ENCODE peak calls at places on chromosomes 6 and 20, in ten cellular contexts. A, J, Q, E, P, G, U, X, K and B are unnamed samples. For H3K4me1, the result is how much of the 10 kb centered on the place peaks cover.

GRCh38 chr20:31593221-31594001 is 11.7 kb upstream of the ID1 start:
- DNase-seq in A (peak), Q (peak), X (no peak), K (no peak), E (peak), G (peak), U (peak), J (no peak), P (no peak), B (no peak)

GRCh38 chr6:147716434-147716833 is 207.9 kb downstream of the SAMD5 start:
- DNase-seq in Q (no peak), G (no peak), U (no peak), X (no peak), K (no peak), A (no peak), P (no peak), E (no peak), J (no peak), B (no peak)

GRCh38 chr20:38434310-38434741 is 802 bp downstream of the SNHG17 start:
- DNase-seq in P (peak), A (peak), U (no peak), J (peak), Q (no peak), E (no peak), K (peak), G (no peak), X (no peak), B (peak)

GRCh38 chr20:5095454-5095853 is 24.3 kb downstream of the PCNA start:
- DNase-seq in E (no peak), J (no peak), U (no peak), K (no peak), X (no peak), G (no peak), P (no peak), A (no peak), Q (no peak), B (no peak)

GRCh38 chr6:158381214-158381613 is 68.9 kb downstream of the TULP4 start:
- DNase-seq in P (no peak), X (no peak), K (no peak), G (no peak), U (no peak), E (no peak), A (no peak), Q (no peak), J (no peak), B (no peak)

GRCh38 chr6:134247854-134248580 is 69.9 kb downstream of the SGK1 start:
- DNase-seq in E (no peak), K (no peak), G (no peak), J (no peak), X (no peak), U (no peak), Q (no peak), A (no peak), P (no peak), B (no peak)

GRCh38 chr6:82492134-82492533 is 128.5 kb downstream of the TPBG start:
- DNase-seq in G (no peak), K (no peak), X (no peak), J (no peak), A (no peak), U (no peak), Q (no peak), P (no peak), E (no peak), B (no peak)

GRCh38 chr6:19851273-19852089 is 14.3 kb downstream of the ID4 start:
- DNase-seq in Q (peak), A (no peak), P (no peak), K (peak), E (no peak), G (no peak), U (peak), J (no peak), X (peak), B (no peak)

GRCh38 chr6:134347916-134348805 is 30.2 kb upstream of the SGK1 start:
- DNase-seq in Q (no peak), X (no peak), A (no peak), K (no peak), J (peak), G (no peak), P (no peak), U (no peak), E (peak), B (no peak)

GRCh38 chr20:33079267-33079666 is at the start of gene BPIFB4:
- DNase-seq in E (no peak), G (no peak), U (no peak), P (no peak), J (no peak), X (no peak), A (no peak), K (no peak), Q (no peak), B (no peak)

GRCh38 chr6:83917001-83917400 is 57.5 kb downstream of the CYB5R4 start:
- DNase-seq in G (no peak), U (no peak), J (no peak), A (no peak), Q (no peak), E (no peak), K (no peak), P (no peak), X (no peak), B (no peak)

GRCh38 chr6:80341330-80341729 is 234.9 kb downstream of the BCKDHB start:
- DNase-seq in Q (no peak), U (no peak), G (no peak), A (no peak), K (no peak), X (no peak), J (no peak), P (no peak), E (no peak), B (no peak)

GRCh38 chr6:54084234-54084633 is 27.0 kb upstream of the MLIP start:
- DNase-seq in X (no peak), J (no peak), K (no peak), Q (no peak), E (no peak), U (peak), G (no peak), P (no peak), A (no peak), B (no peak)

GRCh38 chr20:41139227-41140093 is 2.1 kb downstream of the PLCG1 start:
- DNase-seq in K (no peak), J (no peak), U (no peak), G (no peak), P (no peak), Q (peak), A (no peak), E (no peak), X (no peak), B (peak)

GRCh38 chr20:11497543-11497942 is 420.1 kb upstream of the BTBD3 start:
- DNase-seq in U (no peak), X (no peak), G (no peak), J (no peak), E (no peak), P (no peak), A (no peak), Q (no peak), K (peak), B (no peak)

GRCh38 chr6:157335829-157336228 is 12.5 kb upstream of the TMEM242 start:
- DNase-seq in G (no peak), J (no peak), X (no peak), K (no peak), Q (no peak), E (no peak), U (no peak), A (no peak), P (no peak), B (no peak)

GRCh38 chr20:15370370-15370769 is 1033.0 kb upstream of the FLRT3 start:
- DNase-seq in E (no peak), A (no peak), K (no peak), G (no peak), P (no peak), U (no peak), J (no peak), Q (no peak), X (no peak), B (no peak)

GRCh38 chr20:3751664-3752385 is 15.7 kb downstream of the ADISSP start:
- DNase-seq in X (no peak), P (peak), E (no peak), J (no peak), G (no peak), A (peak), Q (peak), K (no peak), U (peak), B (peak)

GRCh38 chr6:145643760-145644159 is 91.6 kb downstream of the EPM2A start:
- DNase-seq in Q (no peak), X (no peak), U (no peak), A (no peak), J (no peak), G (no peak), K (no peak), E (no peak), P (no peak), B (no peak)

GRCh38 chr20:3323398-3323797 is 84.1 kb downstream of the DNAAF9 start:
- DNase-seq in A (peak), E (no peak), X (no peak), Q (no peak), U (no peak), K (no peak), J (no peak), P (no peak), G (no peak), B (peak)

GRCh38 chr6:47680056-47680455 is 18.3 kb upstream of the ADGRF4 start:
- DNase-seq in Q (no peak), G (no peak), P (no peak), X (no peak), K (no peak), U (no peak), E (no peak), J (no peak), A (no peak), B (no peak)

GRCh38 chr6:89353702-89354392 is 1.3 kb upstream of the UBE2J1 start:
- DNase-seq in P (no peak), Q (no peak), X (no peak), A (no peak), E (no peak), G (no peak), J (no peak), K (peak), U (no peak), B (no peak)

GRCh38 chr20:59178983-59179595 is 15.5 kb downstream of the ZNF831 start:
- DNase-seq in K (no peak), A (no peak), U (no peak), J (no peak), G (no peak), X (no peak), Q (no peak), P (peak), E (no peak), B (no peak)

GRCh38 chr20:11387189-11387754 is 530.4 kb upstream of the BTBD3 start:
- DNase-seq in X (no peak), E (no peak), G (no peak), U (no peak), P (no peak), K (no peak), J (no peak), A (no peak), Q (no peak), B (no peak)

GRCh38 chr6:137978252-137978896 is 111.3 kb downstream of the TNFAIP3 start:
- DNase-seq in X (no peak), J (no peak), P (no peak), Q (peak), U (peak), A (no peak), G (no peak), E (no peak), K (no peak), B (no peak)

GRCh38 chr6:33206027-33206863 is 1.8 kb downstream of the HSD17B8 start:
- DNase-seq in U (no peak), P (no peak), E (no peak), A (no peak), Q (no peak), G (no peak), X (no peak), K (no peak), J (no peak), B (no peak)

GRCh38 chr20:41172296-41173140 is 35.2 kb downstream of the PLCG1 start:
- DNase-seq in K (no peak), U (peak), X (peak), A (no peak), P (no peak), G (peak), E (peak), Q (peak), J (peak), B (no peak)

GRCh38 chr6:102407886-102408741 is 1014.6 kb downstream of the GRIK2 start:
- DNase-seq in X (no peak), Q (no peak), K (peak), P (no peak), U (no peak), J (no peak), G (no peak), E (no peak), A (no peak), B (no peak)

GRCh38 chr6:80622641-80623040 is 516.2 kb downstream of the BCKDHB start:
- DNase-seq in K (no peak), G (peak), Q (no peak), U (no peak), X (no peak), J (no peak), A (no peak), P (no peak), E (peak), B (no peak)

GRCh38 chr6:138805431-138805830 is 9.5 kb downstream of the ECT2L start:
- DNase-seq in A (no peak), E (no peak), X (no peak), J (no peak), U (no peak), K (peak), G (no peak), P (no peak), Q (no peak), B (no peak)

GRCh38 chr6:49264496-49264895 is 198.6 kb downstream of the MMUT start:
- DNase-seq in P (no peak), U (no peak), E (no peak), G (no peak), A (peak), Q (no peak), K (no peak), J (no peak), X (no peak), B (no peak)

GRCh38 chr6:36386495-36387439 is 702 bp downstream of the ETV7 start:
- DNase-seq in A (no peak), J (peak), X (peak), U (peak), G (no peak), K (peak), P (peak), E (peak), Q (peak), B (no peak)

GRCh38 chr6:165849539-165850430 is 186.7 kb upstream of the PDE10A start:
- DNase-seq in A (no peak), E (no peak), J (no peak), P (no peak), Q (no peak), G (no peak), X (peak), U (no peak), K (no peak), B (no peak)

GRCh38 chr20:4947817-4948559 is 53.3 kb downstream of the SLC23A2 start:
- DNase-seq in X (no peak), K (no peak), Q (no peak), U (no peak), P (no peak), A (no peak), J (no peak), G (no peak), E (no peak), B (no peak)

GRCh38 chr6:11025911-11026635 is 18.0 kb downstream of the ELOVL2 start:
- DNase-seq in J (no peak), P (no peak), Q (no peak), U (no peak), E (no peak), K (no peak), A (no peak), G (no peak), X (no peak), B (no peak)

GRCh38 chr6:7758456-7758855 is 32.6 kb downstream of the BMP6 start:
- DNase-seq in X (no peak), U (peak), J (peak), Q (no peak), E (no peak), A (peak), K (no peak), G (no peak), P (no peak), B (no peak)

GRCh38 chr6:123415844-123416468 is 220.8 kb downstream of the TRDN start:
- DNase-seq in U (peak), A (no peak), K (peak), G (no peak), Q (peak), X (peak), E (peak), J (no peak), P (peak), B (no peak)

GRCh38 chr20:63023836-63024571 is 17.2 kb upstream of the BHLHE23 start:
- DNase-seq in U (no peak), A (peak), Q (no peak), P (no peak), K (no peak), E (no peak), X (no peak), G (peak), J (no peak), B (no peak)

GRCh38 chr6:133041020-133041419 is 200.1 kb upstream of the EYA4 start:
- DNase-seq in U (no peak), J (no peak), K (no peak), G (no peak), A (no peak), X (no peak), E (no peak), Q (no peak), P (no peak), B (no peak)

DNA sequence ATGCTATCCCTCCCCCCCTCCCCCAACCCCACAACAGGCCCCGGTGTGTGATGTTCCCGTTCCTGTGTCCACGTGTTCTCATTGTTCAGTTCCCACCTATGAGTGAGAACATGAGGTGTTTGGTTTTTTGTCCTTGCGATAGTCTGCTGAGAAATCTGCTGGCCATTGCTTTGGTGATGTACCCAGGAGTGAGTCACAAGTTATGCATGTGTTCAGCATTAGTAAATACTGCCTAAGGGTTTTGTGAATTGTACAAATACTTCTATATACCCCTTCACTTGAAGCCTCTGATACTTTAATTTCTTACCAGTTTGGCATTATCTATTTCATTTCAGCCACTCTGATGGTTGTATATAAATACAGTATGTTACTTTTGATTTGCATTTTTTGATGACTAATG is 711.3 kb upstream of the GJE1 start:
- DNase-seq in P (no peak), X (no peak), K (no peak), J (no peak), Q (no peak), U (no peak), E (no peak), A (no peak), G (no peak), B (no peak)
- H3K4me3 ChIP-seq in P (no peak), X (no peak), K (no peak), J (no peak), Q (no peak), U (no peak), E (no peak), A (no peak), G (no peak), B (no peak)

DNA sequence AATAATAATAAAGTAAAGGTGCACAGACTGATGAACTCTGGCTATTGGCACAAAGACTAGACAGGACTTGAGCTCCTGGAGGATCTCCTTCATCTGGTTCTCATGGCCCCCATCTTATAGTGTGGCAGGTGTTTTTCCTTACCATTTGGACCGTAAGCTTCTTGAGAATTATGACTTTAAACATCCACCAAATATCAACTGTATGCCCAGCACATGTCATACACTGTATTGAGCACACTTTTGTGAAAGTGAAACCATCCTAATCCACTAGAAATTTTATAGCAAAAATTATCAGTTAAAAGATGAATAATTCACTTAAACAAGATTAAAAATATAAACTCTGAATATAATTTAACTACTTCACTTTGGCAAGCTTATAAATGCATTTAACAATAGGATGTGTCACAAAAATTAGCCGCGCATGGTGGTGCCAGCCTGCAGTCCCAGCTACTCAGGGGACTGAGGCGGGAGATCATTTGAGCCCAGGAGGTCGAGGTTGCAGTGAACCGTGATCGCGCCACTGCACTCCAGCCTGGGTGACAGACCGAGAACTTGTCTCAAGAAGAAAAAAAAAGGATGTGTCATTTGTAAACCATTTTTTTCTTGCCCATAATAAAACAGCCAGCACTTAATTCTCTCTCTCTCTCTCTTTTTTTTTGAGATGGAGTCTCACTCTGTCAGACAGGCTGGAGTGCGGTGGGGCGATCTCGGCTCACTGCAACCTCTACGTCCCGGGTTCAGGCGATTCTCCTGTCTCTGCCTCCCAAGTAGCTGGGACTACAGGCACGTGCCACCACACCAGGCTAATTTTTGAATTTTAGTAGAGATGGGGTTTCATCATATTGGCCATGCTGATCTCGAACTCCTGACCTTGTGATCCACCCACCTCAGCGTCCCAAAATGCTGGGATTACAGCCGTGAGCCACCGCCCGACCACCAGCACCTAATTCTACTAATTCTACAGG is 9.1 kb downstream of the HIVEP2 start:
- DNase-seq in E (no peak), P (peak), K (no peak), Q (peak), G (no peak), A (peak), X (no peak), U (no peak), J (no peak), B (no peak)
- H3K4me1 ChIP-seq in E (under half), P (half or more), K (under half), Q (under half), G (under half), A (under half), X (under half), U (under half), J (under half), B (half or more)

DNA sequence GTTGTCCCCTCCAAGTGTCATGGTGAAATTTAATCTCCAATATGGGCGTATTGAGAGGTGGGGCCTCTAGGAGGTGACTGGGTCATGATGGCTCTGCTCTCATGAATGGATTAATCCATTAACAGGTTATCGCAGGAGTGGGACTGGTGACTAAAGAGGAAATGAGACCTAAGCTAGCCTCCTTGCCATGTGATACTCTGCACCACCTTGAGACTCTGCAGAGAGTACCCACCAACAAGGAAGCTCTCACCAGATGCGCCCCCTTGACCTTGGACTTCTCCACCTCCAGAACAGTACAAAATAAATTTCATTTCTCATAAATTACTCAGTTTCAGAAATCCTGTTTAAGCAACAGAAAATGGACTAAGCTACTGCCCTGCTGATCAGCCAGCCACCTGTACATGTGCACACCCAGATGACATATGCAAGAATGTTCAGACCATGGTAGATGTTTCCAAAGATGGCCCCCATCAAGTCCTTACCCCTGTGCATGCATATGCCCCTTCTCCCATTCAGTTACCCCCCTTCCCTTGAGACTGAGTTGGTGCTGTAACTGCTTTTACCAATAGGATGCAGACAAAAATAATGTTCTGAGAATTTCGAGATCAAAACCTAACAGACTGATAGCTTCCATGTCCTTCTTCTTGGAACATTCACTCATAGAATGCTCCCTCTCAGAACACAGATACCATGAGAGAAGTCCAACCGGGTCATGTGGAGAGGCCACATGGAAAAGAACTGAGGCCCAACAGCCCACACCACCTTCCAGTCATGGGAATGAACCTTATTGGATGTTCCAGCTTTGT is 28.4 kb downstream of the MAP3K5 start:
- DNase-seq in K (no peak), X (no peak), U (no peak), A (no peak), Q (no peak), E (no peak), P (no peak), G (no peak), J (no peak), B (no peak)
- H3K4me3 ChIP-seq in K (no peak), X (no peak), U (no peak), A (no peak), Q (no peak), E (no peak), P (no peak), G (no peak), J (no peak), B (peak)

GRCh38 chr6:16510245-16510644 is 251.0 kb downstream of the ATXN1 start:
- DNase-seq in J (no peak), U (no peak), Q (no peak), K (no peak), X (no peak), E (no peak), P (no peak), A (no peak), G (no peak), B (no peak)
- H3K4me1 ChIP-seq in J (under half), U (under half), Q (under half), K (under half), X (under half), E (under half), P (under half), A (under half), G (under half), B (under half)